ENCODE peak calls at places on chromosome 10, in six cellular contexts. D is IMR-90, Z is neuronal stem cell, G is H9, E is mesenchymal stem cell, C is trophoblast cell. L is an unnamed sample.

GRCh38 chr10:4069491-4069890 is 284.5 kb upstream of the KLF6 start:
- DNase-seq in G (no peak), D (peak; percentile 66), C (peak; percentile 96), Z (no peak), E (peak; percentile 83), L (no peak)

GRCh38 chr10:52583341-52583740 is 189.2 kb downstream of the MBL2 start:
- DNase-seq in D (no peak), E (no peak), C (no peak), G (no peak), Z (no peak), L (no peak)

GRCh38 chr10:71604324-71605018 is 115.1 kb downstream of the C10orf105 start:
- DNase-seq in G (no peak), E (no peak), Z (no peak), D (no peak), C (peak; percentile 99), L (no peak)

GRCh38 chr10:118033905-118034304 is 12.8 kb downstream of the RAB11FIP2 start:
- DNase-seq in G (no peak), C (no peak), Z (no peak), E (peak; percentile 81), D (peak; percentile 19), L (no peak)

GRCh38 chr10:99535764-99536399 is 3.1 kb downstream of the NKX2-3 start:
- DNase-seq in Z (no peak), G (peak; percentile 49), D (no peak), E (no peak), C (no peak), L (no peak)

GRCh38 chr10:112775892-112776679 is 174.0 kb upstream of the TCF7L2 start:
- DNase-seq in D (no peak), G (no peak), C (no peak), E (peak; percentile 18), Z (no peak), L (no peak)

GRCh38 chr10:43871004-43871439 is 222.3 kb upstream of the ZNF32 start:
- DNase-seq in G (no peak), C (no peak), D (no peak), E (no peak), Z (no peak), L (no peak)

GRCh38 chr10:94042814-94043175 is 49.1 kb downstream of the PLCE1 start:
- DNase-seq in Z (no peak), E (no peak), G (no peak), D (no peak), C (no peak), L (no peak)

GRCh38 chr10:98016781-98017475 is 13.5 kb downstream of the CRTAC1 start:
- DNase-seq in D (no peak), E (no peak), G (no peak), C (no peak), Z (no peak), L (peak; percentile 26)

GRCh38 chr10:104128214-104128613 is 6.2 kb downstream of the SFR1 start:
- DNase-seq in D (peak; percentile 41), E (no peak), Z (no peak), G (no peak), C (no peak), L (no peak)
- H4K91ac ChIP-seq in D (no peak overlapping the region), E (no peak overlapping the region), Z (no peak overlapping the region), G (no peak overlapping the region), C (no peak overlapping the region), L (no peak overlapping the region)

DNA sequence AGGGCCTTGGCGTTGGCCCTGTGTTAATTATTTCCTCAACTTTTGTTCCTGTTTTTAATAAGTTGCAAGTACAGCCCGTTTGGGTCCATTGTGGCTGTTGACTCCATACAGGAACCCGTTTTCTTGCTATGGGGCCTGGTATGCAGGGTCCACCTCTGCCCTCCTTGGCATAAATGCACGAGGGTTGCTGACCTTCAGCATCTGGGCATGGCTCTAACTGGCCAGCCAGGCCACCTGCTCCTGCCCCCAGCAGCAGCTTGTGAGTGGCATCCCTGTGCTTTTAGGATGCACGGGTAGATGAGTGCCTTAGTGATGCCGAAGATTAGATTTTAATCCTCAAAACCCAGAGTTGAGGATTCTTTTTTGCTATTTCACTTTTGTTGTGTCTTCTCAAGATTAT is 123.2 kb downstream of the GLRX3 start:
- DNase-seq in D (no peak), G (no peak), C (no peak), Z (no peak), E (no peak), L (no peak)
- H4K91ac ChIP-seq in D (no peak overlapping the region), G (no peak overlapping the region), C (no peak overlapping the region), Z (no peak overlapping the region), E (no peak overlapping the region), L (no peak overlapping the region)

GRCh38 chr10:124376411-124376810 is 42.3 kb downstream of the OAT start:
- DNase-seq in D (no peak), C (no peak), Z (no peak), G (no peak), E (no peak), L (no peak)

GRCh38 chr10:124375691-124376090 is 43.0 kb downstream of the OAT start:
- DNase-seq in C (no peak), G (no peak), D (no peak), E (no peak), Z (no peak), L (no peak)

GRCh38 chr10:124374535-124375352 is 44.0 kb downstream of the OAT start:
- DNase-seq in Z (no peak), C (no peak), E (no peak), D (no peak), G (no peak), L (no peak)

GRCh38 chr10:124377101-124377500 is 41.6 kb downstream of the OAT start:
- DNase-seq in E (no peak), Z (no peak), D (no peak), G (no peak), C (no peak), L (no peak)

DNA sequence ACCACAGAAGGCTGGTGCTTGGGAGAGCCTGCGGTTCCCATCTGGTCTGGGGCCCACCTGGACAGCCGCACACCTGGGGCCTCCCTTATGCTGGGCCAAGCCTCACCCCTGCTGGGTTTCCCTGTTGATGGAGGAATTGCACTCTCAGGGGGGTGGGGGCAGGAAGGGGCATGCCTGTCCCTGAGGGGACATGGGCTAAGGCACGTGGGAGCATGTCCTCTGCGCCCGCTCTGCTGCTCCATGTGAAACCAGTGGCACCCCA is 43.4 kb downstream of the OAT start:
- DNase-seq in D (no peak), E (no peak), Z (no peak), C (no peak), G (no peak), L (no peak)
- H4K91ac ChIP-seq in D (no peak overlapping the region), E (peak overlapping the region; percentile 4), Z (no peak overlapping the region), C (no peak overlapping the region), G (no peak overlapping the region), L (no peak overlapping the region)

GRCh38 chr10:24756283-24756682 is 32.6 kb upstream of the ARHGAP21 start:
- DNase-seq in Z (no peak), D (no peak), C (peak; percentile 2), G (no peak), E (no peak), L (peak; percentile 8)
- H4K91ac ChIP-seq in Z (no peak overlapping the region), D (peak overlapping the region; percentile 1), C (no peak overlapping the region), G (no peak overlapping the region), E (no peak overlapping the region), L (peak overlapping the region; percentile 1)